ENCODE peak calls at places on chromosomes 11 and 22, in nine cellular contexts. One of them, this sample, is unnamed.

GRCh38 chr11:13098067-13098466 is 89.0 kb downstream of the RASSF10 start:
- DNase-seq in GM12865: no peak
- DNase-seq in tibial nerve: no peak
- DNase-seq in PC-9: peak
- DNase-seq in A549: no peak
- DNase-seq in brain microvascular endothelial cell: no peak
- DNase-seq in neural crest cell: peak
- DNase-seq in WTC11: no peak
- DNase-seq in cardiac muscle cell: no peak
- DNase-seq in this sample: peak

GRCh38 chr11:19753451-19754041 is 40.9 kb downstream of the NAV2 start:
- DNase-seq in GM12865: no peak
- DNase-seq in tibial nerve: no peak
- DNase-seq in PC-9: peak
- DNase-seq in A549: no peak
- DNase-seq in brain microvascular endothelial cell: peak
- DNase-seq in neural crest cell: no peak
- DNase-seq in WTC11: no peak
- DNase-seq in cardiac muscle cell: no peak
- DNase-seq in this sample: peak

GRCh38 chr22:32764330-32765116 is 37.0 kb upstream of the TIMP3 start:
- DNase-seq in GM12865: no peak
- DNase-seq in tibial nerve: peak
- DNase-seq in PC-9: peak
- DNase-seq in A549: no peak
- DNase-seq in brain microvascular endothelial cell: peak
- DNase-seq in neural crest cell: peak
- DNase-seq in WTC11: no peak
- DNase-seq in cardiac muscle cell: peak
- DNase-seq in this sample: no peak

GRCh38 chr11:91081440-91082088 is 858.7 kb upstream of the CHORDC1 start:
- DNase-seq in GM12865: no peak
- DNase-seq in tibial nerve: peak
- DNase-seq in PC-9: peak
- DNase-seq in A549: peak
- DNase-seq in brain microvascular endothelial cell: peak
- DNase-seq in neural crest cell: no peak
- DNase-seq in WTC11: no peak
- DNase-seq in cardiac muscle cell: peak
- DNase-seq in this sample: no peak

GRCh38 chr11:72039108-72039850 is 40.6 kb downstream of the IL18BP start:
- DNase-seq in GM12865: no peak
- DNase-seq in tibial nerve: no peak
- DNase-seq in PC-9: no peak
- DNase-seq in A549: no peak
- DNase-seq in brain microvascular endothelial cell: no peak
- DNase-seq in neural crest cell: no peak
- DNase-seq in WTC11: no peak
- DNase-seq in cardiac muscle cell: peak
- DNase-seq in this sample: no peak

GRCh38 chr11:67644042-67644441 is 4.5 kb upstream of the TBX10 start:
- DNase-seq in GM12865: no peak
- DNase-seq in tibial nerve: no peak
- DNase-seq in PC-9: peak
- DNase-seq in A549: peak
- DNase-seq in brain microvascular endothelial cell: no peak
- DNase-seq in neural crest cell: no peak
- DNase-seq in WTC11: peak
- DNase-seq in cardiac muscle cell: peak
- DNase-seq in this sample: no peak

GRCh38 chr11:127639916-127640315 is 639.3 kb upstream of the KIRREL3 start:
- DNase-seq in GM12865: no peak
- DNase-seq in tibial nerve: no peak
- DNase-seq in PC-9: no peak
- DNase-seq in A549: no peak
- DNase-seq in brain microvascular endothelial cell: no peak
- DNase-seq in neural crest cell: no peak
- DNase-seq in WTC11: no peak
- DNase-seq in cardiac muscle cell: no peak
- DNase-seq in this sample: no peak

GRCh38 chr11:28666632-28667031 is 558.4 kb downstream of the METTL15 start:
- DNase-seq in GM12865: no peak
- DNase-seq in tibial nerve: no peak
- DNase-seq in PC-9: no peak
- DNase-seq in A549: no peak
- DNase-seq in brain microvascular endothelial cell: no peak
- DNase-seq in neural crest cell: no peak
- DNase-seq in WTC11: no peak
- DNase-seq in cardiac muscle cell: no peak
- DNase-seq in this sample: no peak

GRCh38 chr11:107999759-108000455 is 8.8 kb upstream of the CUL5 start:
- DNase-seq in GM12865: peak
- DNase-seq in tibial nerve: no peak
- DNase-seq in PC-9: peak
- DNase-seq in A549: peak
- DNase-seq in brain microvascular endothelial cell: peak
- DNase-seq in neural crest cell: peak
- DNase-seq in WTC11: peak
- DNase-seq in cardiac muscle cell: peak
- DNase-seq in this sample: peak

GRCh38 chr11:60396790-60397189 is 531 bp downstream of the MS4A14 start:
- DNase-seq in GM12865: peak
- DNase-seq in tibial nerve: no peak
- DNase-seq in PC-9: no peak
- DNase-seq in A549: no peak
- DNase-seq in brain microvascular endothelial cell: no peak
- DNase-seq in neural crest cell: no peak
- DNase-seq in WTC11: no peak
- DNase-seq in cardiac muscle cell: no peak
- DNase-seq in this sample: no peak

GRCh38 chr11:9264381-9265210 is 554 bp downstream of the DENND5A start:
- DNase-seq in GM12865: no peak
- DNase-seq in tibial nerve: peak
- DNase-seq in PC-9: no peak
- DNase-seq in A549: peak
- DNase-seq in brain microvascular endothelial cell: peak
- DNase-seq in neural crest cell: peak
- DNase-seq in WTC11: peak
- DNase-seq in cardiac muscle cell: peak
- DNase-seq in this sample: peak

GRCh38 chr11:108916290-108916689 is 251.4 kb downstream of the DDX10 start:
- DNase-seq in GM12865: no peak
- DNase-seq in tibial nerve: no peak
- DNase-seq in PC-9: no peak
- DNase-seq in A549: no peak
- DNase-seq in brain microvascular endothelial cell: no peak
- DNase-seq in neural crest cell: no peak
- DNase-seq in WTC11: no peak
- DNase-seq in cardiac muscle cell: no peak
- DNase-seq in this sample: no peak

GRCh38 chr11:18471995-18472394 is 16.3 kb downstream of the LDHAL6A start:
- DNase-seq in GM12865: peak
- DNase-seq in tibial nerve: no peak
- DNase-seq in PC-9: no peak
- DNase-seq in A549: no peak
- DNase-seq in brain microvascular endothelial cell: no peak
- DNase-seq in neural crest cell: no peak
- DNase-seq in WTC11: no peak
- DNase-seq in cardiac muscle cell: no peak
- DNase-seq in this sample: no peak

GRCh38 chr11:74686792-74687191 is 44.4 kb downstream of the CHRDL2 start:
- DNase-seq in GM12865: no peak
- DNase-seq in tibial nerve: no peak
- DNase-seq in PC-9: no peak
- DNase-seq in A549: no peak
- DNase-seq in brain microvascular endothelial cell: peak
- DNase-seq in neural crest cell: no peak
- DNase-seq in WTC11: no peak
- DNase-seq in cardiac muscle cell: peak
- DNase-seq in this sample: no peak
- TF ChIP-seq CTCF in GM12865: no peak
- TF ChIP-seq CTCF in tibial nerve: no peak
- TF ChIP-seq CTCF in PC-9: no peak
- TF ChIP-seq CTCF in A549: no peak
- TF ChIP-seq CTCF in brain microvascular endothelial cell: peak
- TF ChIP-seq CTCF in neural crest cell: no peak
- TF ChIP-seq CTCF in WTC11: no peak
- TF ChIP-seq CTCF in cardiac muscle cell: peak
- TF ChIP-seq CTCF in this sample: no peak

GRCh38 chr11:22666700-22667439 is 459 bp downstream of the GAS2 start:
- DNase-seq in GM12865: peak
- DNase-seq in tibial nerve: no peak
- DNase-seq in PC-9: no peak
- DNase-seq in A549: no peak
- DNase-seq in brain microvascular endothelial cell: peak
- DNase-seq in neural crest cell: peak
- DNase-seq in WTC11: peak
- DNase-seq in cardiac muscle cell: peak
- DNase-seq in this sample: peak
- TF ChIP-seq CTCF in GM12865: no peak
- TF ChIP-seq CTCF in tibial nerve: peak
- TF ChIP-seq CTCF in PC-9: no peak
- TF ChIP-seq CTCF in A549: no peak
- TF ChIP-seq CTCF in brain microvascular endothelial cell: peak
- TF ChIP-seq CTCF in neural crest cell: peak
- TF ChIP-seq CTCF in WTC11: no peak
- TF ChIP-seq CTCF in cardiac muscle cell: no peak
- TF ChIP-seq CTCF in this sample: no peak

GRCh38 chr11:76380161-76380976 is 563 bp downstream of the THAP12 start:
- DNase-seq in GM12865: peak
- DNase-seq in tibial nerve: no peak
- DNase-seq in PC-9: no peak
- DNase-seq in A549: peak
- DNase-seq in brain microvascular endothelial cell: peak
- DNase-seq in neural crest cell: peak
- DNase-seq in WTC11: no peak
- DNase-seq in cardiac muscle cell: peak
- DNase-seq in this sample: peak

GRCh38 chr11:76382209-76382608 is 1.1 kb downstream of the GVQW3 start:
- DNase-seq in GM12865: peak
- DNase-seq in tibial nerve: no peak
- DNase-seq in PC-9: no peak
- DNase-seq in A549: no peak
- DNase-seq in brain microvascular endothelial cell: no peak
- DNase-seq in neural crest cell: no peak
- DNase-seq in WTC11: no peak
- DNase-seq in cardiac muscle cell: no peak
- DNase-seq in this sample: no peak

GRCh38 chr11:76379811-76380160 is 1.1 kb downstream of the THAP12 start:
- DNase-seq in GM12865: no peak
- DNase-seq in tibial nerve: no peak
- DNase-seq in PC-9: no peak
- DNase-seq in A549: no peak
- DNase-seq in brain microvascular endothelial cell: no peak
- DNase-seq in neural crest cell: no peak
- DNase-seq in WTC11: no peak
- DNase-seq in cardiac muscle cell: no peak
- DNase-seq in this sample: no peak

GRCh38 chr11:76376746-76377558 is 4.0 kb downstream of the THAP12 start:
- DNase-seq in GM12865: peak
- DNase-seq in tibial nerve: no peak
- DNase-seq in PC-9: no peak
- DNase-seq in A549: no peak
- DNase-seq in brain microvascular endothelial cell: no peak
- DNase-seq in neural crest cell: no peak
- DNase-seq in WTC11: no peak
- DNase-seq in cardiac muscle cell: no peak
- DNase-seq in this sample: no peak

DNA sequence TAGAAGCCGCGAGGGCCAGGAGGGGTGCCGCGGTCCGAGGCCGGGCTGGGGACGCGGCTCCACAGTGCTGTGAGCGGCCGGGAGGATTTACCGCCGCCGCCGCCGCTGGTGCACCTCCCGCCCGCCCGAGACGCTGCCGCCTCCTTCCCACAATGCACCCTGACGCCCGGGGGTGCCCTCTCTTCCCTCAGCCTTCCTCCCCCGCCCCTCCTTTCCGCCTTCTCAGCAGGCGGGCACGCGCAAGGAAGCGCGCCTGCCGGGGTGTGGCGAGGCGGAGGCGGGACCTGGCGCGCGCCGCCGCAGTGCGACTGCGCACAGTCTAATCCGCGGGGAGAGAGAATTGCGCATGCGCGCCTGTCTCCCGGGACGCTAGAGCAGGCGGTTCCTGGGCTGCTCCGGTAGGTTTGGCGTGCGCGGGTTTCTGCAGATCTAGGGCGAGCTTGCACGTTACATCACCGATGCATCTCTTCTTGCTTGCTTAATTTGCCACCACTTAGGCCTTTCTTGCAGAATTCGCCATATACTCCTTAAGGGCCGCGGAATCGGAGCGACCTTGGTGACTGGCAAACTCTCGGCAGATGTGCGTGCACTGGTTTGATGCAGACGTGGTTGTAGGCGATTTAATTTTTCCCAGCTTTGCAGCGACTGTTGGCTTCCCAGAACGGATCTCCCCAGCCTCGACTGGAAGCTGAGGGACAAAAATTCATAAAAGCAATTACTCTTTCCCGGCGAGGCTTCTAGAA is at the start of the genes GVQW3 and THAP12:
- DNase-seq in GM12865: peak
- DNase-seq in tibial nerve: peak
- DNase-seq in PC-9: peak
- DNase-seq in A549: peak
- DNase-seq in brain microvascular endothelial cell: peak
- DNase-seq in neural crest cell: peak
- DNase-seq in WTC11: peak
- DNase-seq in cardiac muscle cell: peak
- DNase-seq in this sample: peak
- TF ChIP-seq CTCF in GM12865: peak
- TF ChIP-seq CTCF in tibial nerve: peak
- TF ChIP-seq CTCF in PC-9: no peak
- TF ChIP-seq CTCF in A549: peak
- TF ChIP-seq CTCF in brain microvascular endothelial cell: peak
- TF ChIP-seq CTCF in neural crest cell: no peak
- TF ChIP-seq CTCF in WTC11: no peak
- TF ChIP-seq CTCF in cardiac muscle cell: no peak
- TF ChIP-seq CTCF in this sample: no peak

GRCh38 chr11:114154271-114155047 is 94.9 kb downstream of the ZBTB16 start:
- DNase-seq in GM12865: no peak
- DNase-seq in tibial nerve: peak
- DNase-seq in PC-9: no peak
- DNase-seq in A549: no peak
- DNase-seq in brain microvascular endothelial cell: no peak
- DNase-seq in neural crest cell: no peak
- DNase-seq in WTC11: no peak
- DNase-seq in cardiac muscle cell: peak
- DNase-seq in this sample: no peak
- TF ChIP-seq CTCF in GM12865: no peak
- TF ChIP-seq CTCF in tibial nerve: no peak
- TF ChIP-seq CTCF in PC-9: no peak
- TF ChIP-seq CTCF in A549: no peak
- TF ChIP-seq CTCF in brain microvascular endothelial cell: no peak
- TF ChIP-seq CTCF in neural crest cell: no peak
- TF ChIP-seq CTCF in WTC11: no peak
- TF ChIP-seq CTCF in cardiac muscle cell: no peak
- TF ChIP-seq CTCF in this sample: no peak